ENCODE peak calls at places on chromosome 22, in five cellular contexts. U is heart left ventricle, H is breast epithelium, P is stomach, C is IMR-90. Z is an unnamed sample. For H3K4me1, the result is how much of the 10 kb centered on the place peaks cover.

GRCh38 chr22:37174964-37175363 is 13.1 kb downstream of the C1QTNF6 start:
- DNase-seq in U (no peak), H (no peak), P (no peak), C (no peak), Z (no peak)

GRCh38 chr22:35921777-35922176 is 106.8 kb downstream of the RBFOX2 start:
- DNase-seq in U (peak), H (no peak), P (peak), C (peak), Z (peak)

GRCh38 chr22:17102297-17102667 is 17.5 kb downstream of the IL17RA start:
- DNase-seq in U (no peak), H (no peak), P (no peak), C (no peak), Z (no peak)

GRCh38 chr22:23384899-23385298 is 195.2 kb downstream of the IGLL1 start:
- DNase-seq in U (no peak), H (no peak), P (no peak), C (no peak), Z (no peak)

GRCh38 chr22:29080061-29080975 is 7.5 kb downstream of the KREMEN1 start:
- DNase-seq in U (no peak), H (no peak), P (no peak), C (no peak), Z (no peak)

GRCh38 chr22:44245438-44245837 is 64.7 kb downstream of the PARVG start:
- DNase-seq in U (peak), H (no peak), P (peak), C (no peak), Z (peak)

GRCh38 chr22:28247114-28247513 is 328.1 kb upstream of the PITPNB start:
- DNase-seq in U (no peak), H (no peak), P (no peak), C (no peak), Z (no peak)

GRCh38 chr22:44092636-44093220 is 68.6 kb downstream of the PARVB start:
- DNase-seq in U (no peak), H (no peak), P (no peak), C (no peak), Z (no peak)

GRCh38 chr22:37501176-37501609 is 15.0 kb upstream of the MFNG start:
- DNase-seq in U (peak), H (no peak), P (no peak), C (no peak), Z (no peak)

GRCh38 chr22:26592368-26593015 is 2.6 kb upstream of the TPST2 start:
- DNase-seq in U (no peak), H (no peak), P (peak), C (no peak), Z (no peak)

GRCh38 chr22:22520020-22520656 is at the start of gene ZNF280A:
- DNase-seq in U (no peak), H (no peak), P (no peak), C (no peak), Z (peak)

GRCh38 chr22:29226246-29226981 is 20.7 kb downstream of the EMID1 start:
- DNase-seq in U (no peak), H (no peak), P (no peak), C (no peak), Z (no peak)

GRCh38 chr22:41848468-41848867 is 15.6 kb downstream of the SREBF2 start:
- DNase-seq in U (no peak), H (no peak), P (peak), C (no peak), Z (peak)

GRCh38 chr22:26474687-26475086 is 8.9 kb downstream of the HPS4 start:
- DNase-seq in U (no peak), H (no peak), P (no peak), C (no peak), Z (no peak)

GRCh38 chr22:37228106-37229011 is 15.7 kb downstream of the RAC2 start:
- DNase-seq in U (peak), H (no peak), P (no peak), C (peak), Z (peak)

GRCh38 chr22:28402066-28402465 is 277.6 kb downstream of the TTC28 start:
- DNase-seq in U (no peak), H (no peak), P (no peak), C (no peak), Z (no peak)

GRCh38 chr22:17734197-17734596 is 40.1 kb downstream of the BID start:
- DNase-seq in U (no peak), H (no peak), P (no peak), C (peak), Z (no peak)

GRCh38 chr22:44449061-44449682 is 48.9 kb downstream of the RTL6 start:
- DNase-seq in U (no peak), H (no peak), P (no peak), C (peak), Z (peak)

GRCh38 chr22:36512333-36512732 is 5.5 kb upstream of the FOXRED2 start:
- DNase-seq in U (no peak), H (no peak), P (no peak), C (no peak), Z (no peak)

GRCh38 chr22:17710023-17710422 is 64.2 kb downstream of the BID start:
- DNase-seq in U (no peak), H (no peak), P (no peak), C (no peak), Z (no peak)

GRCh38 chr22:28674121-28674563 is 5.5 kb downstream of the TTC28 start:
- DNase-seq in U (no peak), H (no peak), P (no peak), C (peak), Z (no peak)

GRCh38 chr22:44338183-44338812 is 25.5 kb upstream of the SHISAL1 start:
- DNase-seq in U (no peak), H (no peak), P (peak), C (no peak), Z (no peak)

GRCh38 chr22:41237707-41238569 is 2.8 kb downstream of the CHADL start:
- DNase-seq in U (peak), H (peak), P (peak), C (peak), Z (peak)

GRCh38 chr22:36470994-36471331 is 10.5 kb downstream of the TXN2 start:
- DNase-seq in U (no peak), H (no peak), P (no peak), C (peak), Z (no peak)

GRCh38 chr22:38109391-38110000 is 988 bp downstream of the BAIAP2L2 start:
- DNase-seq in U (no peak), H (no peak), P (no peak), C (no peak), Z (no peak)

GRCh38 chr22:27730649-27731433 is 70.7 kb downstream of the MN1 start:
- DNase-seq in U (no peak), H (no peak), P (no peak), C (no peak), Z (no peak)

GRCh38 chr22:37896939-37897338 is 9.2 kb upstream of the MICALL1 start:
- DNase-seq in U (no peak), H (no peak), P (no peak), C (no peak), Z (no peak)

GRCh38 chr22:23256986-23257888 is 76.9 kb downstream of the BCR start:
- DNase-seq in U (peak), H (no peak), P (peak), C (no peak), Z (no peak)

GRCh38 chr22:48353116-48353947 is 1474.3 kb downstream of the BRD1 start:
- DNase-seq in U (no peak), H (no peak), P (no peak), C (no peak), Z (no peak)

GRCh38 chr22:36465232-36466021 is 16.0 kb downstream of the TXN2 start:
- DNase-seq in U (peak), H (peak), P (peak), C (peak), Z (peak)

GRCh38 chr22:36331912-36332622 is 55.7 kb downstream of the MYH9 start:
- DNase-seq in U (peak), H (no peak), P (peak), C (peak), Z (peak)

GRCh38 chr22:43292633-43293025 is 50.5 kb downstream of the SCUBE1 start:
- DNase-seq in U (no peak), H (no peak), P (no peak), C (no peak), Z (no peak)

GRCh38 chr22:22045576-22046335 is 63.2 kb upstream of the TOP3B start:
- DNase-seq in U (no peak), H (no peak), P (no peak), C (no peak), Z (no peak)

GRCh38 chr22:22787805-22788459 is 99.7 kb upstream of the IGLL5 start:
- DNase-seq in U (peak), H (no peak), P (peak), C (peak), Z (peak)

GRCh38 chr22:31537019-31537535 is 40.7 kb downstream of the SFI1 start:
- DNase-seq in U (no peak), H (no peak), P (no peak), C (no peak), Z (no peak)

GRCh38 chr22:49968313-49968830 is 7.8 kb downstream of the PIM3 start:
- DNase-seq in U (no peak), H (peak), P (peak), C (no peak), Z (peak)
- H3K4me3 ChIP-seq in U (no peak), H (no peak), P (no peak), C (no peak), Z (no peak)

GRCh38 chr22:40054486-40054885 is 59.7 kb downstream of the FAM83F start:
- DNase-seq in U (no peak), H (no peak), P (no peak), C (no peak), Z (no peak)

GRCh38 chr22:40051322-40051721 is 56.6 kb downstream of the FAM83F start:
- DNase-seq in U (no peak), H (no peak), P (no peak), C (no peak), Z (no peak)

GRCh38 chr22:40056163-40056958 is 61.6 kb downstream of the FAM83F start:
- DNase-seq in U (no peak), H (no peak), P (no peak), C (no peak), Z (no peak)

GRCh38 chr22:40055143-40055926 is 60.6 kb downstream of the FAM83F start:
- DNase-seq in U (no peak), H (no peak), P (no peak), C (no peak), Z (no peak)

GRCh38 chr22:40053460-40053859 is 58.7 kb downstream of the FAM83F start:
- DNase-seq in U (no peak), H (no peak), P (no peak), C (no peak), Z (no peak)
- H3K4me1 ChIP-seq in U (under half), H (under half), P (under half), C (under half), Z (under half)

GRCh38 chr22:19760652-19761002 is at the start of gene TBX1:
- DNase-seq in U (no peak), H (no peak), P (no peak), C (no peak), Z (no peak)
- TF ChIP-seq POLR2A in U (no peak), H (no peak), P (no peak), C (no peak), Z (no peak)

GRCh38 chr22:47291565-47292495 is 529.4 kb downstream of the TBC1D22A start:
- DNase-seq in U (no peak), H (peak), P (no peak), C (no peak), Z (no peak)
- H3K4me3 ChIP-seq in U (no peak), H (no peak), P (no peak), C (no peak), Z (no peak)

GRCh38 chr22:45639747-45640102 is 31.9 kb upstream of the ATXN10 start:
- DNase-seq in U (no peak), H (no peak), P (no peak), C (no peak), Z (no peak)
- H3K4me1 ChIP-seq in U (under half), H (under half), P (under half), C (under half), Z (under half)

GRCh38 chr22:30423959-30424380 is 1.6 kb upstream of the MTFP1 start:
- DNase-seq in U (peak), H (peak), P (peak), C (peak), Z (peak)
- TF ChIP-seq POLR2A in U (no peak), H (no peak), P (no peak), C (peak), Z (no peak)

DNA sequence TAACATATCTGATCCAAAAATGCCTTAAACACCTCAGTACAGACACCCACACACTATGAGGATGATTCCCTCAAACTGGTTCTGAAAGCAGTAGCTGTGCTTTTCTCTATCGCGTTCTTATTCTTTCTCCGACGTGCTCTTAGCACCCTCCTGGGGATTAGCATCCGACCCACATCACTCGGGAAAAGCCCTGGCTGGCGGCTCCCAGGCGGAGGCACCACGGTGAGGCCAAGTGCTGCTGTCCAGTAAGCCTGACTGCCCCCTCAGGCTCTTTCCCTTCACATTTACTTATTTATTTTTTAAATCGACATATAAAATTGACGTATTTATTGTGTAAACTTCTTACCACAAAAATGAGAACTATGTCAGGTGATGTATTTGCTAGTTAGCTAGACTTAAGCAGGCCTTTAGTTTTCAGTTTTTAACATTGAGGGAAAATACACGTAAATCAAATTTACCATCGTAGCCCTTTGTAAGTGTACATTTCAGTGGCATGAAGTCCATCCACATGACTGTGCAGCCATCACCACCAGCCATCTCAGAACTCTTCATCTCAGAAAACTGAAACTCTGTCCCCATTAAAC is 19.2 kb downstream of the TBX1 start:
- DNase-seq in U (no peak), H (no peak), P (no peak), C (peak), Z (no peak)
- H3K4me3 ChIP-seq in U (no peak), H (no peak), P (no peak), C (no peak), Z (no peak)

DNA sequence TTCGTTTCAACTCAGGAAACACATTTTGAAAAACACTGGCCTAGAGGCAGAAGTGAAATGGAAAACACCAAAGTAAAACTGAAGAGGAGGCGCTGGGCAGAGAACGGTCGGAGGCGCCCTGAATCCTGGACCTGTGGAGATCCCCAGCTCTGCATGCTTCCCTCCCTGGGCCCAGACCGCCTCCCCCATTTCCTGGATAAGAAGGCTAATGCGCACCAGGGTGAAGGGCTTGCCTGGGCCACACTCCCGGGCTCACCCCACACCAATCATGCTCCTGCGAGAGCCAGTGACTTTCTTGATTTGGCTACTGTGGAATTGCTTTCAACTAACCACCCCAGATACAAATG is 167.1 kb downstream of the CRYBB2 start:
- DNase-seq in U (no peak), H (no peak), P (no peak), C (no peak), Z (no peak)
- H3K4me1 ChIP-seq in U (under half), H (under half), P (under half), C (under half), Z (under half)

GRCh38 chr22:46148885-46149492 is 1.3 kb upstream of the PPARA start:
- DNase-seq in U (no peak), H (peak), P (no peak), C (no peak), Z (no peak)

GRCh38 chr22:46149493-46149997 is 781 bp upstream of the PPARA start:
- DNase-seq in U (peak), H (peak), P (peak), C (no peak), Z (peak)

GRCh38 chr22:46150615-46151423 is 493 bp downstream of the PPARA start:
- DNase-seq in U (no peak), H (peak), P (peak), C (no peak), Z (peak)

GRCh38 chr22:46148336-46148735 is 2.0 kb upstream of the PPARA start:
- DNase-seq in U (no peak), H (peak), P (no peak), C (no peak), Z (no peak)

DNA sequence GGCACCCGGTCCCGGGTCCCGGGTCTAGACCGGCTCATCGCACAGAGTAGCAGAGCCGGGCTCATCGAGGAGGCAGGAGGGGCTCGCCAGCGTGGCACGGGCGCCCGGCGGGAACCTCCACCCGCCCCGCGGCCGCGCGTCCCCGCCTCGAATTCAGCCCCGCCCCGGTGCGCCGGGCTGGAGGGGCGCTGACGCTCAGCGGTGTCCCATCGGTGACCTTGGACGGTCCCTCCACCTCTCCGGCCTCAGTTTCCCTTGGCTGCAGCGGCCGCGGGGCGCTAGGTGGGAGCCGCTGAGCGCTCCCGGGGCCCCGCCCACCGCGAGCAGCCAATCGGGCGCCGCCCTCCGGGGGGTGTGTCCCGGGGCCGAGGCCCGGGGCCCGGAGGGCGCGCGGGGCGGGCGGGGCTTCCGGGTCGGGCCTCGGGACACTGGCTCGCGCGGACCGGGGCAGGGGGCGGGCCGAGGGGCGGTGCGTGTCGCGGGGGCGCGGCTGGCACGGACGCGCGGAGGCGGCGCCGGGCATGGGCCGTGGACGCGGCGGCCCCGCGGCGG is at the start of gene PPARA:
- DNase-seq in U (peak), H (peak), P (peak), C (peak), Z (peak)
- TF ChIP-seq POLR2A in U (peak), H (no peak), P (no peak), C (no peak), Z (no peak)